ENCODE peak calls at places on chromosomes 16 and 17, in eight cellular contexts. Z is heart right ventricle, F is psoas muscle, E is fibroblast of lung, S is cardiac fibroblast, P is heart left ventricle, M is ovary, Y is suprapubic skin. V is an unnamed sample.

GRCh38 chr16:87507351-87508069 is 14.7 kb upstream of the ZCCHC14 start:
- DNase-seq in M (no peak), S (no peak), Y (no peak), F (no peak), Z (no peak), E (no peak), P (no peak), V (no peak)

GRCh38 chr16:1088295-1089170 is 7.5 kb downstream of the C1QTNF8 start:
- DNase-seq in Y (no peak), S (no peak), P (no peak), E (no peak), M (no peak), F (no peak), Z (no peak), V (no peak)

GRCh38 chr17:81871387-81872120 is 417 bp upstream of the ARHGDIA start:
- DNase-seq in E (peak), F (peak), P (peak), Z (peak), M (peak), S (peak), Y (peak), V (no peak)

GRCh38 chr16:87436225-87437172 is 44.4 kb downstream of the MAP1LC3B start:
- DNase-seq in E (peak), F (peak), S (peak), Y (no peak), P (peak), Z (no peak), M (peak), V (no peak)

GRCh38 chr17:81340606-81341346 is 45.7 kb upstream of the SLC38A10 start:
- DNase-seq in Z (peak), F (no peak), E (peak), M (peak), Y (no peak), P (no peak), S (peak), V (no peak)

GRCh38 chr17:17704931-17705330 is 23.7 kb downstream of the RAI1 start:
- DNase-seq in S (no peak), M (no peak), F (no peak), Y (no peak), Z (no peak), P (no peak), E (no peak), V (no peak)

GRCh38 chr17:57480438-57481196 is 224.3 kb downstream of the MSI2 start:
- DNase-seq in Z (no peak), Y (no peak), S (peak), P (no peak), E (peak), M (no peak), F (no peak), V (no peak)

GRCh38 chr17:1298616-1299015 is 19.2 kb downstream of the TRARG1 start:
- DNase-seq in E (no peak), S (no peak), P (no peak), Y (no peak), Z (no peak), F (no peak), M (peak), V (no peak)

GRCh38 chr16:19757026-19757425 is 39.0 kb downstream of the IQCK start:
- DNase-seq in S (peak), Z (no peak), Y (no peak), F (no peak), P (no peak), M (no peak), E (peak), V (no peak)

GRCh38 chr17:29573558-29573870 is 5.0 kb downstream of the TP53I13 start:
- DNase-seq in S (no peak), M (no peak), Y (peak), E (no peak), Z (no peak), F (no peak), P (no peak), V (no peak)

GRCh38 chr17:35797370-35797769 is 1.9 kb upstream of the MMP28 start:
- DNase-seq in P (no peak), E (no peak), S (no peak), Z (no peak), Y (no peak), M (no peak), F (no peak), V (no peak)

GRCh38 chr17:50151937-50152547 is 1.6 kb upstream of the PPP1R9B start:
- DNase-seq in P (peak), Y (no peak), M (peak), F (peak), S (peak), Z (peak), E (peak), V (peak)

GRCh38 chr16:89572478-89573205 is 2.9 kb upstream of the CPNE7 start:
- DNase-seq in Z (no peak), F (peak), P (no peak), E (no peak), Y (no peak), S (no peak), M (no peak), V (no peak)

GRCh38 chr16:89569506-89570341 is 5.8 kb upstream of the CPNE7 start:
- DNase-seq in S (no peak), E (no peak), M (no peak), P (no peak), Y (no peak), Z (no peak), F (peak), V (no peak)

GRCh38 chr16:89571636-89572035 is 3.9 kb upstream of the CPNE7 start:
- DNase-seq in Z (no peak), E (no peak), F (peak), Y (no peak), M (no peak), S (no peak), P (no peak), V (no peak)

GRCh38 chr16:89572042-89572441 is 3.5 kb upstream of the CPNE7 start:
- DNase-seq in P (no peak), Z (no peak), M (no peak), S (no peak), E (no peak), Y (no peak), F (no peak), V (no peak)

DNA sequence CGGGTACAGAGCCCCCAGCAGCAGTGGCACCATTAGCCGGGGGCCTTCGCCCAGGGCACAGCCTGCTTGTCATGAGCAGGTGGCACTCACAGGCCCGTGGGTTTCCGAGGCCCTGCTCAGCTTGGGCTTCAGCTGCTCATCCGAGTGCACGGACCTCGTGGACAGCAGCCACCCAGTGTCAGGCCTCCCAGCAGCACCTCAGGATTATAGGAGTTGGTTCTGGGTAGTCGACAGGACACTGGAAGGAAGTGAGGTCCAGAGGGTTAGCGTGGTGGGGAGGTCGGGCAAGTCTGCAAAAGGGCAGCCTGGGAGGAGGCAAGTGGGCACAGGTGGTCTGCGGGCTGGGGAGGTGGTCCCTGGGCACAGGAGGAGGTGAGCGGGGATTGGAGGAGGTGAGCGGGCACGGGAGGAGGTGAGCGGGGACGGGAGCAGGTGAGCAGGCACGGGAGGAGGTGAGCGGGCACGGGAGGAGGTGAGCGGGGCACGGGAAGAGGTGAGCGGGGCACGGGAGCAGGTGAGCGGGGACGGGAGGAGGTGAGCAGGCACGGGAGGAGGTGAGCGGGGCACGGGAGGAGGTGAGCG is 5.1 kb upstream of the CPNE7 start:
- DNase-seq in E (no peak), S (no peak), M (no peak), P (no peak), Y (no peak), F (peak), Z (no peak), V (no peak)
- H3K4me3 ChIP-seq in E (no peak), S (no peak), M (no peak), P (no peak), Y (no peak), F (no peak), Z (no peak), V (no peak)

DNA sequence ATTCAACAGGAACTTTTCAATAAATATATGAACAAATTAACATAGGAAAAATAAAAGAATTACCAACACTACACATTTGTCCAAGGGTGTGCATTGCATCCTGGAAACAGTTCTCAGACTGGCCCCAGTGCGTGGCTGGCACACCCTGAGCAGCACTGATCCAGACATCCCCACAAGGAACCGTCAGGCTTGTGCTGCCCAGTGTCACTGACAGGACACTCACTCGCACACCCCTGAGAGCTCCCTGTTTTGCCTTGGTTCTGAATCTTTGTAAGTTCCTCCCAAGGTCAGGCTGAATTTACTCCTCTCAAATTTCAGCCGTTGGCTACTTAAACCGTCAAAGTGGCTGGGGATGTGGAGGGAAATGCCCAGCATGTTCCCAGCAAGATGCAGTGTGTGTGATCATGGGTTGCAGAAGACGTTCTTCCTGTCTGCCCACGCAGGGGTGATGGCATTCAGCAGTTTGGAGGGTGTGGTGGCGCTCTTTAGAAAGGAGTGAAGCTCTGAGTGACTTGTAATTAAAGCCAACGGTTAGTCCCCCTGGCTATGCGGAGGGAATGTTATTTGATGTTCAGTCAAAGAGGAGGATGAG is 1.7 kb downstream of the MT2A start:
- DNase-seq in Y (no peak), M (no peak), F (peak), P (peak), Z (no peak), S (peak), E (peak), V (peak)
- TF ChIP-seq CTCF in Y (no peak), M (no peak), F (no peak), P (no peak), Z (no peak), S (no peak), E (no peak), V (peak)

GRCh38 chr16:12901204-12901596 is 198 bp upstream of the SHISA9 start:
- DNase-seq in F (no peak), M (no peak), S (no peak), Y (no peak), E (no peak), Z (no peak), P (no peak), V (no peak)

GRCh38 chr16:12904041-12904671 is 2.8 kb downstream of the SHISA9 start:
- DNase-seq in E (no peak), P (no peak), S (no peak), Z (no peak), F (no peak), M (no peak), Y (no peak), V (no peak)

GRCh38 chr16:12902511-12903324 is 1.3 kb downstream of the SHISA9 start:
- DNase-seq in S (no peak), M (no peak), E (no peak), P (no peak), Z (no peak), Y (no peak), F (no peak), V (no peak)

GRCh38 chr16:12901597-12902436 is at the start of gene SHISA9:
- DNase-seq in P (no peak), Y (no peak), S (no peak), F (no peak), Z (no peak), E (peak), M (no peak), V (no peak)

DNA sequence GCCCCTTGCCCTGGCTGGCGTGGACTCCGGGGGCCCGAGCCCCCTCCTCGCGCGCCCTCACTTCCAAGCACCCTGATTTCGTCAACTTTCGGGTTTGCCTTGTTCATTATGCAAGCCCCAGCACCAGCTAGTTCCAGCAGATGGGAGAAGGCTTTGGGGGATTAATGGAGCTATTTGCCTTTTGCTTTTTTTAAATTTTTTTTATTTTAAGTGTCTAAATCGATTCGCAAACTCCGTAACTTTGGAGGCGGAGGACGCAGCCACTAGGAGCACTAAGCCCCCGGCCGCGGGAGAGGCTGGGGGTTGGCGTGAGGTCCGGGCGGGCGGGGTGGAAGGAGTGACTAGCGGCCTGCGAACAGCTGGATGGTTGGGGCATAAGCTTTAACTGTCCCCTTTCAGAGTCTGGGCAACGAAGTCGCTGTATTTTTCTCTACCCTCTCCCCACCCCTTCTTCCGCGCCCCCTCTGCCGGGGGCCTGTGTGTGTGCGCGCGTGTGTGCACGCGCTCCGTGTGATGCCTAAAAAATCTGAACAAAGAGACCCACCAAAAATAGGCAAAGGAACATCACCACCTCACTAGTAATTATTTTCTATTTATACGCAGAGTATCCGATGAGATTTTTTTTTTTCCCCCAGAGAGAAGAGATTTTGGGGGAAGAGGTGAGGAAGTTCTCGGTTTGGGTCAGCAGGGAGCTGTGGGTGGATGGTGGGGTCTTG is 2.1 kb downstream of the SHISA9 start:
- DNase-seq in F (no peak), E (no peak), P (no peak), M (no peak), Z (no peak), S (no peak), Y (no peak), V (no peak)
- H3K4me3 ChIP-seq in F (no peak), E (no peak), P (peak), M (no peak), Z (peak), S (no peak), Y (peak), V (no peak)

GRCh38 chr17:40499551-40500189 is 1.8 kb downstream of the TNS4 start:
- DNase-seq in F (peak), Y (peak), S (peak), M (peak), P (peak), E (peak), Z (peak), V (no peak)
- TF ChIP-seq CTCF in F (no peak), Y (no peak), S (no peak), M (no peak), P (no peak), E (no peak), Z (no peak), V (no peak)

GRCh38 chr17:48053758-48054237 is 5.6 kb downstream of the NFE2L1 start:
- DNase-seq in E (no peak), F (no peak), Z (no peak), Y (no peak), S (no peak), M (peak), P (no peak), V (no peak)
- H3K4me3 ChIP-seq in E (no peak), F (peak), Z (peak), Y (peak), S (peak), M (peak), P (peak), V (peak)

GRCh38 chr16:80940069-80940856 is 66.4 kb downstream of the CMC2 start:
- DNase-seq in F (no peak), E (peak), Z (no peak), S (no peak), P (no peak), M (no peak), Y (no peak), V (no peak)
- TF ChIP-seq CTCF in F (no peak), E (no peak), Z (no peak), S (no peak), P (no peak), M (no peak), Y (no peak), V (no peak)

GRCh38 chr17:75731716-75732498 is 10.6 kb downstream of the ITGB4 start:
- DNase-seq in S (no peak), Z (no peak), M (no peak), E (no peak), P (no peak), F (no peak), Y (peak), V (no peak)
- H3K4me3 ChIP-seq in S (no peak), Z (no peak), M (no peak), E (no peak), P (no peak), F (no peak), Y (no peak), V (no peak)